ENCODE peak calls at places on chromosomes 16 and 17, in eight cellular contexts. O is CD4-positive, alpha-beta memory T cell; K is GM23338; M is ascending aorta; B is iPS DF 6.9; G is CD8-positive, alpha-beta memory T cell; D is tibial artery; V is left ventricle myocardium inferior. L is an unnamed sample. For H3K4me1, the result is how much of the 10 kb centered on the place peaks cover.

GRCh38 chr17:81807210-81807719 is 3.3 kb downstream of the GCGR start:
- DNase-seq in B (no peak), G (no peak), O (no peak), V (no peak), K (no peak), M (no peak), D (no peak), L (no peak)

GRCh38 chr16:75248142-75248535 is 3.3 kb downstream of the BCAR1 start:
- DNase-seq in V (peak), K (no peak), O (no peak), G (no peak), B (no peak), M (no peak), D (no peak), L (no peak)

GRCh38 chr17:40317345-40317873 is 8.4 kb downstream of the RARA start:
- DNase-seq in V (peak), G (peak), B (no peak), D (no peak), M (no peak), O (peak), K (peak), L (no peak)

GRCh38 chr17:28495626-28496025 is 10.5 kb upstream of the FOXN1 start:
- DNase-seq in K (no peak), G (no peak), O (no peak), V (no peak), M (no peak), B (no peak), D (no peak), L (no peak)

GRCh38 chr17:7988750-7989178 is 13.7 kb upstream of the GUCY2D start:
- DNase-seq in M (no peak), D (no peak), V (no peak), O (peak), B (no peak), G (peak), K (peak), L (peak)

GRCh38 chr17:60151355-60151754 is 1.6 kb downstream of the CA4 start:
- DNase-seq in K (peak), D (no peak), B (no peak), V (no peak), O (no peak), M (no peak), G (no peak), L (no peak)

GRCh38 chr17:78781339-78782304 is at the start of gene CYTH1:
- DNase-seq in K (peak), M (no peak), G (peak), O (peak), V (peak), D (peak), B (no peak), L (peak)

GRCh38 chr16:81237282-81237681 is 1.2 kb upstream of the BCO1 start:
- DNase-seq in V (peak), B (no peak), K (no peak), D (no peak), G (no peak), M (no peak), O (no peak), L (no peak)

GRCh38 chr16:71870818-71871217 is 13.2 kb downstream of the ZNF821 start:
- DNase-seq in D (no peak), B (no peak), O (no peak), M (no peak), V (no peak), G (no peak), K (no peak), L (no peak)

GRCh38 chr17:82648761-82649474 is 674 bp upstream of the WDR45B start:
- DNase-seq in M (no peak), G (no peak), K (peak), D (peak), O (peak), B (no peak), V (peak), L (peak)

GRCh38 chr17:42950044-42950783 is 14.0 kb downstream of the AARSD1 start:
- DNase-seq in V (no peak), K (no peak), M (no peak), D (no peak), G (no peak), O (no peak), B (no peak), L (no peak)

GRCh38 chr17:74671031-74671771 is 41.5 kb downstream of the CD300LF start:
- DNase-seq in D (peak), G (peak), B (peak), O (peak), K (peak), V (peak), M (no peak), L (peak)

GRCh38 chr17:69084911-69085310 is 24.2 kb upstream of the ABCA9 start:
- DNase-seq in B (peak), D (no peak), O (no peak), K (peak), M (no peak), V (no peak), G (no peak), L (no peak)

GRCh38 chr16:31108035-31108793 is at the start of gene BCKDK:
- DNase-seq in O (peak), K (peak), B (no peak), V (peak), M (no peak), G (peak), D (peak), L (peak)

GRCh38 chr17:19380551-19381284 is 2.4 kb downstream of the MAPK7 start:
- DNase-seq in M (no peak), K (no peak), O (no peak), D (peak), G (no peak), V (no peak), B (no peak), L (peak)

GRCh38 chr17:79573196-79573929 is 37.5 kb downstream of the RBFOX3 start:
- DNase-seq in M (no peak), V (no peak), O (no peak), D (no peak), G (no peak), K (no peak), B (no peak), L (no peak)

GRCh38 chr16:1026057-1026783 is 44.6 kb downstream of the SOX8 start:
- DNase-seq in K (no peak), O (peak), V (no peak), B (no peak), G (no peak), M (no peak), D (no peak), L (no peak)

GRCh38 chr16:86059253-86060171 is 160.6 kb downstream of the IRF8 start:
- DNase-seq in K (no peak), B (no peak), O (no peak), G (no peak), V (peak), D (no peak), M (no peak), L (no peak)

GRCh38 chr17:18006495-18007239 is 32.3 kb downstream of the ATPAF2 start:
- DNase-seq in K (peak), D (no peak), M (no peak), B (no peak), O (no peak), G (no peak), V (no peak), L (no peak)

GRCh38 chr17:44971776-44972483 is 3.8 kb upstream of the C1QL1 start:
- DNase-seq in O (peak), K (peak), D (no peak), G (no peak), M (no peak), B (no peak), V (no peak), L (no peak)

GRCh38 chr17:35991075-35991474 is 4.5 kb upstream of the CCL14 start:
- DNase-seq in G (no peak), O (no peak), B (no peak), M (no peak), V (no peak), K (no peak), D (no peak), L (no peak)

GRCh38 chr17:14298221-14298994 is 2.5 kb upstream of the HS3ST3B1 start:
- DNase-seq in K (no peak), M (no peak), O (peak), B (no peak), V (no peak), D (no peak), G (no peak), L (no peak)

GRCh38 chr16:15765880-15766279 is 90.9 kb downstream of the MYH11 start:
- DNase-seq in V (no peak), K (peak), O (no peak), G (peak), M (no peak), D (no peak), B (peak), L (peak)

GRCh38 chr17:72118588-72119279 is 2.1 kb upstream of the SOX9 start:
- DNase-seq in V (peak), M (no peak), O (no peak), G (no peak), K (peak), D (peak), B (no peak), L (no peak)

GRCh38 chr17:38867179-38867994 is 2.5 kb upstream of the LASP1 start:
- DNase-seq in K (peak), D (peak), G (peak), V (peak), M (no peak), O (peak), B (no peak), L (peak)

GRCh38 chr16:79589495-79590134 is 10.9 kb downstream of the MAF start:
- DNase-seq in M (no peak), D (no peak), B (no peak), V (peak), K (peak), G (no peak), O (no peak), L (no peak)

GRCh38 chr17:27540300-27541105 is 84.3 kb downstream of the KSR1 start:
- DNase-seq in O (no peak), G (no peak), K (no peak), V (peak), B (no peak), D (peak), M (peak), L (no peak)

GRCh38 chr16:31215287-31216115 is 1.4 kb downstream of the PYDC1 start:
- DNase-seq in K (peak), V (peak), G (peak), D (peak), M (no peak), O (peak), B (peak), L (no peak)

GRCh38 chr16:49969356-49970030 is 55.5 kb upstream of the CNEP1R1 start:
- DNase-seq in B (no peak), O (no peak), M (no peak), D (no peak), V (peak), G (no peak), K (peak), L (no peak)

GRCh38 chr17:19707728-19708221 is 8.6 kb downstream of the SLC47A2 start:
- DNase-seq in G (no peak), V (no peak), D (no peak), M (no peak), O (no peak), K (no peak), B (no peak), L (no peak)

GRCh38 chr17:50538549-50539410 is 6.2 kb downstream of the EPN3 start:
- DNase-seq in O (no peak), K (no peak), D (no peak), V (no peak), M (no peak), G (no peak), B (no peak), L (no peak)

GRCh38 chr17:57293077-57293476 is 36.8 kb downstream of the MSI2 start:
- DNase-seq in M (no peak), G (no peak), K (no peak), D (no peak), B (no peak), O (no peak), V (peak), L (no peak)

GRCh38 chr17:30433514-30433913 is 43.7 kb upstream of the GOSR1 start:
- DNase-seq in M (no peak), D (no peak), G (no peak), O (no peak), K (no peak), V (no peak), B (no peak), L (no peak)

GRCh38 chr17:27760069-27760885 is 40.1 kb downstream of the NOS2 start:
- DNase-seq in B (no peak), K (peak), D (peak), M (no peak), O (peak), V (peak), G (peak), L (peak)

GRCh38 chr17:31497994-31498826 is 106.7 kb downstream of the RAB11FIP4 start:
- DNase-seq in D (no peak), G (no peak), K (no peak), V (no peak), O (no peak), B (no peak), M (no peak), L (no peak)

GRCh38 chr17:81197409-81197795 is 25.4 kb downstream of the CEP131 start:
- DNase-seq in O (no peak), D (no peak), V (no peak), B (no peak), M (no peak), K (no peak), G (no peak), L (no peak)

GRCh38 chr17:55601874-55602364 is 90.7 kb upstream of the SMIM36 start:
- DNase-seq in V (no peak), K (peak), M (no peak), B (peak), D (no peak), O (peak), G (no peak), L (peak)

GRCh38 chr17:67165201-67165600 is 79.8 kb downstream of the HELZ start:
- DNase-seq in K (no peak), M (peak), V (peak), D (peak), B (no peak), G (no peak), O (no peak), L (no peak)

GRCh38 chr17:48575673-48576478 is 2.3 kb downstream of the HOXB4 start:
- DNase-seq in G (no peak), D (no peak), V (no peak), K (no peak), B (no peak), O (no peak), M (no peak), L (no peak)
- H3K27ac ChIP-seq in G (peak), D (no peak), V (peak), K (no peak), B (no peak), O (no peak), M (peak), L (no peak)

GRCh38 chr16:2152695-2153506 is 2.7 kb upstream of the TRAF7 start:
- DNase-seq in K (peak), D (no peak), V (no peak), G (no peak), O (peak), M (no peak), B (no peak), L (no peak)
- H3K4me1 ChIP-seq in K (under half), D (half or more), V (half or more), G (half or more), O (half or more), M (under half), B (under half), L (half or more)

DNA sequence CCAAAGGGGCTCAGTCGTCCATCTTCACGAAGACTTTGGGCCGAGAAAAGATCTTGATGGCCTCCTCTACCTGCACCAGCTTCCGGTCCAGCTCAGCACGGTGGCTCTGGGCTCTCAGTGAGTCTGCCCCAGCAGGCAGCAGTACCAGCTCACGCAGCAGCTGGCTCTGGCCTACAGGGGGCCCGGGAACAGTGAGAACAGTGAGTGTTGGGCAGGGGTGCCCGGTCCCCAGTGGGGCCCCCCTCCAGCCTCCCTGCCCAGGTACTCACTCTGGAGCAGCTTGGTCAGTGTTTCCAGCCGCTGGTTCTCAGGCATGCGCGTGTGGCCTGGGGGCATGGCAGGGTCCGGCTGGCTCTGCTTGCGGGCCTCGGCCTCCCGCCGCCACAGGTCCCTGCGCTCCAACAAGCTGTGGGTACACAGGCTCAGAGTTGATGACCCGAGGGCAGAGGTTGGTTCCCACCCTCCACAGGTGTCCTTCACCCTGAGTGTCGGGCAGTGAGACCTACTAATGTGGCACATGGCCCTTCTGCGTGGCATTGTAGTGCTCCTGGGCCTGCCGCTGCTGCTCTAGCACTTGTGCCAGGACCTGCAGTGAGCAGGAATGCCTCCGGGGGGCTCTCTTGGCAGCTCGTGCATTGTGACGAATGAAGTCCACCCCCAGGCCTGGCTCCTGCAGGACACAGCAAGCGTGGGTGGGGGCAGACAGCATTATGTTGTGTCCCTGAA is 2.6 kb downstream of the PARD6A start:
- DNase-seq in K (peak), D (no peak), B (no peak), M (no peak), V (no peak), O (no peak), G (no peak), L (no peak)
- H3K27ac ChIP-seq in K (no peak), D (no peak), B (no peak), M (no peak), V (no peak), O (no peak), G (no peak), L (no peak)

DNA sequence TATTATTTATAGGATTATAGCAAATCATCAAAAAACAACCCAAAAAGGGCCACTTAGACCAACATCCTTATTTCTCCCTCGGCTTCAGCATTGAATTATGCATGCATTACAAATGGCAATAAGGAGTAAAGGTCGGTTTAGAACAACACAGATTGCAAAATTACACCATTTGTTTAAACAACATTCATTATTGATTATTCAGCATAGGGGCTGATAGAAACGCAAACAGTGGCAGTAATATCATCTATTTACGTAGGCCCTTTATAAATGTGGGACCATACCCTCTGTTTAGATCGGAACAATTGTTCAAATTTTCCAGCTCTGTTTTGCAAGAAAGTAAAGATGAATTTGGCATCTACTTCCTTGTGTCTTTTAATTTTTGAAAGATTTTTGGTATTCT is 153.3 kb downstream of the WWOX start:
- DNase-seq in V (no peak), O (no peak), D (no peak), G (no peak), M (no peak), B (no peak), K (no peak), L (no peak)
- H3K4me1 ChIP-seq in V (under half), O (under half), D (under half), G (under half), M (under half), B (under half), K (under half), L (under half)

DNA sequence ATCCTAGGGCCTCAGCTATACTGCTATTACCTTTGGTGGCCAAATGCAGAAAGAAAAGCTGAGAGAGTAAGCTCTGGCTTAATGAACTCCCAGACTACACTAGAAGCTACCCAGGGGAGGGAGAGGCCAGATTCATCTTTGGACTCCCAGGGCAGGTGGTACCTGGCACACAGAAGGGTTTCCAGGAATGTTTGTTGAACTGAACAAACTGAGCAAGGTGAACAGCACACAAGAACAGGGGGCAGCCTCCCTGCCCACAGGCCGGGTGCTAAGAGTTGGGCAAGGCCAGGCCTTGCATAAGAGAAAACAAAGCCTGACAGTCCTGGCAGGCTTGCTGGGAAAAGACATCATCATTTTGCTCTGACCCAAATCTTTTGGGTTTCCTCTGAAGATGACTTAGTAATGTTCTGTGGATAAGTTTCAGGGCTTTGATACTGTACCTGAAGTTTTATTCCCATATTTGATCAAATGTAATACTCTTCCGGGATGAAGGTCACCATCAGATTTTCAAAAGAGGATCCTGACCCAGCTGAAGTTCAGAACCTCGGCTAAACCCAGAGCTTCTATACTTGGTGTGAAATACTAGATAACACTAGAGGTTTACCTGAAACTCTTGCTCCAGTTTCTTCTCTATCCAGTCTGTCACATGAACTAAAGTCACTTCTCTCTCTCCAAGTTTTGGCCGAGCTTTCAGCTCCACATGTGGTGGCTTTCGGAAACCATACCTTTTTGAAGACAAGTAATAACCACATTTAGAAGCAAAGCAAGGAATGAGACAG is 20.5 kb upstream of the ERN1 start:
- DNase-seq in K (no peak), O (no peak), M (no peak), B (no peak), V (no peak), G (no peak), D (peak), L (no peak)
- H3K27ac ChIP-seq in K (no peak), O (no peak), M (peak), B (no peak), V (peak), G (no peak), D (peak), L (no peak)

GRCh38 chr16:74026373-74027281 is 270.0 kb upstream of the PSMD7 start:
- DNase-seq in D (no peak), O (no peak), M (no peak), G (no peak), V (no peak), B (no peak), K (peak), L (no peak)
- H3K4me1 ChIP-seq in D (under half), O (under half), M (under half), G (under half), V (under half), B (under half), K (half or more), L (under half)

GRCh38 chr17:41775394-41776226 is 10.9 kb downstream of the JUP start:
- DNase-seq in G (no peak), B (no peak), D (no peak), O (no peak), V (peak), K (peak), M (no peak), L (no peak)
- H3K27ac ChIP-seq in G (no peak), B (no peak), D (no peak), O (no peak), V (peak), K (peak), M (no peak), L (no peak)

GRCh38 chr17:9202572-9202971 is 181.3 kb downstream of the NTN1 start:
- DNase-seq in G (no peak), D (no peak), K (no peak), M (no peak), V (no peak), O (no peak), B (no peak), L (no peak)
- H3K4me1 ChIP-seq in G (under half), D (under half), K (under half), M (under half), V (under half), O (under half), B (under half), L (under half)